ENCODE peak calls at places on chromosomes 1 and 21, in four cellular contexts. One of them, this sample, is unnamed.

GRCh38 chr1:75265792-75266191 is 131.6 kb downstream of the LHX8 start:
- DNase-seq in CD8-positive, alpha-beta memory T cell: no peak
- DNase-seq in fibroblast of lung: peak; percentile 26
- DNase-seq in activated CD4-positive, alpha-beta T cell treated with anti-CD3 and anti-CD28 coated beads, Interleukin-2, amount 10 ng/mL, durations not matched to agents 7 days and 5 days: no peak
- DNase-seq in this sample: peak; percentile 60

GRCh38 chr1:160161965-160162705 is 10.7 kb downstream of the ATP1A4 start:
- DNase-seq in CD8-positive, alpha-beta memory T cell: no peak
- DNase-seq in fibroblast of lung: peak; percentile 37
- DNase-seq in activated CD4-positive, alpha-beta T cell treated with anti-CD3 and anti-CD28 coated beads, Interleukin-2, amount 10 ng/mL, durations not matched to agents 7 days and 5 days: no peak
- DNase-seq in this sample: peak; percentile 38

GRCh38 chr21:26148071-26148470 is 22.5 kb downstream of the APP start:
- DNase-seq in CD8-positive, alpha-beta memory T cell: no peak
- DNase-seq in fibroblast of lung: no peak
- DNase-seq in activated CD4-positive, alpha-beta T cell treated with anti-CD3 and anti-CD28 coated beads, Interleukin-2, amount 10 ng/mL, durations not matched to agents 7 days and 5 days: no peak
- DNase-seq in this sample: peak; percentile 57

GRCh38 chr1:171379846-171380245 is 65.9 kb downstream of the FMO4 start:
- DNase-seq in CD8-positive, alpha-beta memory T cell: no peak
- DNase-seq in fibroblast of lung: peak; percentile 41
- DNase-seq in activated CD4-positive, alpha-beta T cell treated with anti-CD3 and anti-CD28 coated beads, Interleukin-2, amount 10 ng/mL, durations not matched to agents 7 days and 5 days: no peak
- DNase-seq in this sample: no peak

GRCh38 chr1:184302346-184302745 is 84.5 kb upstream of the C1orf21 start:
- DNase-seq in CD8-positive, alpha-beta memory T cell: no peak
- DNase-seq in fibroblast of lung: no peak
- DNase-seq in activated CD4-positive, alpha-beta T cell treated with anti-CD3 and anti-CD28 coated beads, Interleukin-2, amount 10 ng/mL, durations not matched to agents 7 days and 5 days: no peak
- DNase-seq in this sample: no peak

GRCh38 chr1:221718391-221719277 is 23.3 kb downstream of the DUSP10 start:
- DNase-seq in CD8-positive, alpha-beta memory T cell: no peak
- DNase-seq in fibroblast of lung: peak; percentile 95
- DNase-seq in activated CD4-positive, alpha-beta T cell treated with anti-CD3 and anti-CD28 coated beads, Interleukin-2, amount 10 ng/mL, durations not matched to agents 7 days and 5 days: no peak
- DNase-seq in this sample: peak; percentile 75

GRCh38 chr1:221987860-221988520 is 246.1 kb upstream of the DUSP10 start:
- DNase-seq in CD8-positive, alpha-beta memory T cell: no peak
- DNase-seq in fibroblast of lung: peak; percentile 83
- DNase-seq in activated CD4-positive, alpha-beta T cell treated with anti-CD3 and anti-CD28 coated beads, Interleukin-2, amount 10 ng/mL, durations not matched to agents 7 days and 5 days: no peak
- DNase-seq in this sample: peak; percentile 93

GRCh38 chr1:210293191-210293607 is 35.5 kb upstream of the HHAT start:
- DNase-seq in CD8-positive, alpha-beta memory T cell: no peak
- DNase-seq in fibroblast of lung: peak; percentile 96
- DNase-seq in activated CD4-positive, alpha-beta T cell treated with anti-CD3 and anti-CD28 coated beads, Interleukin-2, amount 10 ng/mL, durations not matched to agents 7 days and 5 days: no peak
- DNase-seq in this sample: peak; percentile 36

GRCh38 chr1:244460195-244460594 is 878 bp upstream of the CATSPERE start:
- DNase-seq in CD8-positive, alpha-beta memory T cell: no peak
- DNase-seq in fibroblast of lung: no peak
- DNase-seq in activated CD4-positive, alpha-beta T cell treated with anti-CD3 and anti-CD28 coated beads, Interleukin-2, amount 10 ng/mL, durations not matched to agents 7 days and 5 days: peak; percentile 44
- DNase-seq in this sample: peak; percentile 51

GRCh38 chr1:51689073-51689435 is 72.2 kb downstream of the OSBPL9 start:
- DNase-seq in CD8-positive, alpha-beta memory T cell: no peak
- DNase-seq in fibroblast of lung: no peak
- DNase-seq in activated CD4-positive, alpha-beta T cell treated with anti-CD3 and anti-CD28 coated beads, Interleukin-2, amount 10 ng/mL, durations not matched to agents 7 days and 5 days: no peak
- DNase-seq in this sample: no peak

GRCh38 chr1:225655509-225656258 is 2.8 kb upstream of the ENAH start:
- DNase-seq in CD8-positive, alpha-beta memory T cell: no peak
- DNase-seq in fibroblast of lung: peak; percentile 99
- DNase-seq in activated CD4-positive, alpha-beta T cell treated with anti-CD3 and anti-CD28 coated beads, Interleukin-2, amount 10 ng/mL, durations not matched to agents 7 days and 5 days: no peak
- DNase-seq in this sample: peak; percentile 98

GRCh38 chr1:29713857-29714256 is 477.5 kb downstream of the PTPRU start:
- DNase-seq in CD8-positive, alpha-beta memory T cell: no peak
- DNase-seq in fibroblast of lung: peak; percentile 14
- DNase-seq in activated CD4-positive, alpha-beta T cell treated with anti-CD3 and anti-CD28 coated beads, Interleukin-2, amount 10 ng/mL, durations not matched to agents 7 days and 5 days: no peak
- DNase-seq in this sample: peak; percentile 37

GRCh38 chr1:8015036-8015808 is 10.9 kb downstream of the ERRFI1 start:
- DNase-seq in CD8-positive, alpha-beta memory T cell: peak; percentile 8
- DNase-seq in fibroblast of lung: peak; percentile 90
- DNase-seq in activated CD4-positive, alpha-beta T cell treated with anti-CD3 and anti-CD28 coated beads, Interleukin-2, amount 10 ng/mL, durations not matched to agents 7 days and 5 days: peak; percentile 68
- DNase-seq in this sample: peak; percentile 93

GRCh38 chr1:43444151-43444826 is 9.4 kb downstream of the HYI start:
- DNase-seq in CD8-positive, alpha-beta memory T cell: no peak
- DNase-seq in fibroblast of lung: no peak
- DNase-seq in activated CD4-positive, alpha-beta T cell treated with anti-CD3 and anti-CD28 coated beads, Interleukin-2, amount 10 ng/mL, durations not matched to agents 7 days and 5 days: no peak
- DNase-seq in this sample: no peak

GRCh38 chr1:9843576-9843945 is 19.8 kb upstream of the CLSTN1 start:
- DNase-seq in CD8-positive, alpha-beta memory T cell: no peak
- DNase-seq in fibroblast of lung: no peak
- DNase-seq in activated CD4-positive, alpha-beta T cell treated with anti-CD3 and anti-CD28 coated beads, Interleukin-2, amount 10 ng/mL, durations not matched to agents 7 days and 5 days: no peak
- DNase-seq in this sample: no peak

GRCh38 chr1:110155878-110156522 is 5.7 kb downstream of the SLC6A17 start:
- DNase-seq in CD8-positive, alpha-beta memory T cell: peak; percentile 6
- DNase-seq in fibroblast of lung: peak; percentile 56
- DNase-seq in activated CD4-positive, alpha-beta T cell treated with anti-CD3 and anti-CD28 coated beads, Interleukin-2, amount 10 ng/mL, durations not matched to agents 7 days and 5 days: peak; percentile 60
- DNase-seq in this sample: peak; percentile 67

GRCh38 chr1:153841463-153841994 is 66.3 kb downstream of the SLC27A3 start:
- DNase-seq in CD8-positive, alpha-beta memory T cell: no peak
- DNase-seq in fibroblast of lung: peak; percentile 51
- DNase-seq in activated CD4-positive, alpha-beta T cell treated with anti-CD3 and anti-CD28 coated beads, Interleukin-2, amount 10 ng/mL, durations not matched to agents 7 days and 5 days: no peak
- DNase-seq in this sample: peak; percentile 73

GRCh38 chr1:232598133-232598532 is 31.8 kb downstream of the SIPA1L2 start:
- DNase-seq in CD8-positive, alpha-beta memory T cell: no peak
- DNase-seq in fibroblast of lung: no peak
- DNase-seq in activated CD4-positive, alpha-beta T cell treated with anti-CD3 and anti-CD28 coated beads, Interleukin-2, amount 10 ng/mL, durations not matched to agents 7 days and 5 days: no peak
- DNase-seq in this sample: no peak

GRCh38 chr1:68600049-68600661 is 103.3 kb upstream of the DEPDC1 start:
- DNase-seq in CD8-positive, alpha-beta memory T cell: no peak
- DNase-seq in fibroblast of lung: peak; percentile 36
- DNase-seq in activated CD4-positive, alpha-beta T cell treated with anti-CD3 and anti-CD28 coated beads, Interleukin-2, amount 10 ng/mL, durations not matched to agents 7 days and 5 days: no peak
- DNase-seq in this sample: peak; percentile 38

GRCh38 chr1:69700770-69701169 is 133.0 kb downstream of the LRRC7 start:
- DNase-seq in CD8-positive, alpha-beta memory T cell: no peak
- DNase-seq in fibroblast of lung: peak; percentile 23
- DNase-seq in activated CD4-positive, alpha-beta T cell treated with anti-CD3 and anti-CD28 coated beads, Interleukin-2, amount 10 ng/mL, durations not matched to agents 7 days and 5 days: no peak
- DNase-seq in this sample: peak; percentile 19

GRCh38 chr1:239719642-239720258 is 333.4 kb downstream of the CHRM3 start:
- DNase-seq in CD8-positive, alpha-beta memory T cell: peak; percentile 13
- DNase-seq in fibroblast of lung: no peak
- DNase-seq in activated CD4-positive, alpha-beta T cell treated with anti-CD3 and anti-CD28 coated beads, Interleukin-2, amount 10 ng/mL, durations not matched to agents 7 days and 5 days: peak; percentile 81
- DNase-seq in this sample: no peak

GRCh38 chr1:61436016-61436415 is 288.9 kb downstream of the TM2D1 start:
- DNase-seq in CD8-positive, alpha-beta memory T cell: no peak
- DNase-seq in fibroblast of lung: no peak
- DNase-seq in activated CD4-positive, alpha-beta T cell treated with anti-CD3 and anti-CD28 coated beads, Interleukin-2, amount 10 ng/mL, durations not matched to agents 7 days and 5 days: no peak
- DNase-seq in this sample: no peak

GRCh38 chr1:175890958-175891357 is 147.6 kb upstream of the TNR start:
- DNase-seq in CD8-positive, alpha-beta memory T cell: no peak
- DNase-seq in fibroblast of lung: no peak
- DNase-seq in activated CD4-positive, alpha-beta T cell treated with anti-CD3 and anti-CD28 coated beads, Interleukin-2, amount 10 ng/mL, durations not matched to agents 7 days and 5 days: no peak
- DNase-seq in this sample: no peak

GRCh38 chr21:23162213-23162946 is 2164.2 kb downstream of the NCAM2 start:
- DNase-seq in CD8-positive, alpha-beta memory T cell: no peak
- DNase-seq in fibroblast of lung: no peak
- DNase-seq in activated CD4-positive, alpha-beta T cell treated with anti-CD3 and anti-CD28 coated beads, Interleukin-2, amount 10 ng/mL, durations not matched to agents 7 days and 5 days: no peak
- DNase-seq in this sample: no peak

GRCh38 chr1:165869343-165869742 is 41.9 kb downstream of the UCK2 start:
- DNase-seq in CD8-positive, alpha-beta memory T cell: no peak
- DNase-seq in fibroblast of lung: no peak
- DNase-seq in activated CD4-positive, alpha-beta T cell treated with anti-CD3 and anti-CD28 coated beads, Interleukin-2, amount 10 ng/mL, durations not matched to agents 7 days and 5 days: no peak
- DNase-seq in this sample: peak; percentile 16

This sample was measured in cardiac fibroblast.